ENCODE peak calls at places on chromosomes 5 and 9, in four cellular contexts. One of them, this sample, is unnamed. For H3K4me1, the result is how much of the 10 kb centered on the place peaks cover.

GRCh38 chr9:91856419-91856818 is 93.6 kb downstream of the ROR2 start:
- DNase-seq in tibial artery: no peak
- DNase-seq in left ventricle myocardium inferior: no peak
- DNase-seq in right cardiac atrium: no peak
- DNase-seq in this sample: no peak

GRCh38 chr5:1795506-1795905 is 4.1 kb downstream of the MRPL36 start:
- DNase-seq in right cardiac atrium: no peak
- DNase-seq in tibial artery: peak
- DNase-seq in left ventricle myocardium inferior: no peak
- DNase-seq in this sample: no peak

GRCh38 chr5:169591636-169592035 is 8.1 kb downstream of the SPDL1 start:
- DNase-seq in left ventricle myocardium inferior: no peak
- DNase-seq in tibial artery: no peak
- DNase-seq in right cardiac atrium: no peak
- DNase-seq in this sample: no peak

GRCh38 chr5:122292357-122292756 is 19.7 kb upstream of the SNCAIP start:
- DNase-seq in tibial artery: no peak
- DNase-seq in left ventricle myocardium inferior: no peak
- DNase-seq in right cardiac atrium: no peak
- DNase-seq in this sample: peak

GRCh38 chr5:63439537-63439936 is 522.7 kb downstream of the HTR1A start:
- DNase-seq in left ventricle myocardium inferior: no peak
- DNase-seq in right cardiac atrium: no peak
- DNase-seq in tibial artery: no peak
- DNase-seq in this sample: no peak

GRCh38 chr5:88474574-88474973 is 205.9 kb upstream of the TMEM161B start:
- DNase-seq in right cardiac atrium: no peak
- DNase-seq in tibial artery: no peak
- DNase-seq in left ventricle myocardium inferior: no peak
- DNase-seq in this sample: no peak

GRCh38 chr9:79765466-79765865 is 193.7 kb downstream of the TLE4 start:
- DNase-seq in right cardiac atrium: no peak
- DNase-seq in tibial artery: no peak
- DNase-seq in left ventricle myocardium inferior: no peak
- DNase-seq in this sample: no peak

GRCh38 chr9:70105142-70105541 is 61.5 kb downstream of the MAMDC2 start:
- DNase-seq in left ventricle myocardium inferior: no peak
- DNase-seq in tibial artery: no peak
- DNase-seq in right cardiac atrium: no peak
- DNase-seq in this sample: no peak

GRCh38 chr9:102506391-102506790 is 488.7 kb upstream of the CYLC2 start:
- DNase-seq in right cardiac atrium: no peak
- DNase-seq in left ventricle myocardium inferior: no peak
- DNase-seq in tibial artery: no peak
- DNase-seq in this sample: no peak

GRCh38 chr5:1557114-1557873 is 33.5 kb upstream of the LPCAT1 start:
- DNase-seq in left ventricle myocardium inferior: no peak
- DNase-seq in right cardiac atrium: no peak
- DNase-seq in tibial artery: no peak
- DNase-seq in this sample: peak

GRCh38 chr9:107336718-107337360 is 53.8 kb downstream of the RAD23B start:
- DNase-seq in left ventricle myocardium inferior: no peak
- DNase-seq in right cardiac atrium: no peak
- DNase-seq in tibial artery: peak
- DNase-seq in this sample: no peak

GRCh38 chr5:178460598-178461425 is 129.4 kb downstream of the COL23A1 start:
- DNase-seq in left ventricle myocardium inferior: peak
- DNase-seq in right cardiac atrium: peak
- DNase-seq in tibial artery: peak
- DNase-seq in this sample: peak

GRCh38 chr9:97934321-97935115 is 3.5 kb downstream of the HEMGN start:
- DNase-seq in right cardiac atrium: no peak
- DNase-seq in tibial artery: no peak
- DNase-seq in left ventricle myocardium inferior: no peak
- DNase-seq in this sample: no peak

GRCh38 chr5:136132087-136132486 is 558 bp upstream of the SMAD5 start:
- DNase-seq in left ventricle myocardium inferior: no peak
- DNase-seq in tibial artery: peak
- DNase-seq in right cardiac atrium: peak
- DNase-seq in this sample: peak

GRCh38 chr5:127313379-127313778 is 22.8 kb downstream of the MEGF10 start:
- DNase-seq in right cardiac atrium: no peak
- DNase-seq in left ventricle myocardium inferior: no peak
- DNase-seq in tibial artery: no peak
- DNase-seq in this sample: no peak

GRCh38 chr9:114275246-114275994 is 47.5 kb upstream of the ORM1 start:
- DNase-seq in left ventricle myocardium inferior: peak
- DNase-seq in right cardiac atrium: peak
- DNase-seq in tibial artery: no peak
- DNase-seq in this sample: peak

GRCh38 chr5:60958088-60958487 is 13.1 kb downstream of the NDUFAF2 start:
- DNase-seq in left ventricle myocardium inferior: no peak
- DNase-seq in tibial artery: no peak
- DNase-seq in right cardiac atrium: no peak
- DNase-seq in this sample: no peak

GRCh38 chr9:72089461-72090130 is 29.2 kb upstream of the C9orf57 start:
- DNase-seq in right cardiac atrium: no peak
- DNase-seq in left ventricle myocardium inferior: no peak
- DNase-seq in tibial artery: no peak
- DNase-seq in this sample: no peak

GRCh38 chr9:133135193-133135745 is 14.2 kb upstream of the RALGDS start:
- DNase-seq in tibial artery: peak
- DNase-seq in right cardiac atrium: peak
- DNase-seq in left ventricle myocardium inferior: no peak
- DNase-seq in this sample: peak

GRCh38 chr5:149735066-149735465 is 5.0 kb downstream of the PPARGC1B start:
- DNase-seq in tibial artery: peak
- DNase-seq in left ventricle myocardium inferior: no peak
- DNase-seq in right cardiac atrium: no peak
- DNase-seq in this sample: no peak

GRCh38 chr5:72597456-72597948 is 90.3 kb upstream of the ZNF366 start:
- DNase-seq in tibial artery: no peak
- DNase-seq in left ventricle myocardium inferior: no peak
- DNase-seq in right cardiac atrium: peak
- DNase-seq in this sample: no peak

GRCh38 chr9:105308448-105309412 is 64.3 kb downstream of the SLC44A1 start:
- DNase-seq in left ventricle myocardium inferior: no peak
- DNase-seq in tibial artery: no peak
- DNase-seq in right cardiac atrium: no peak
- DNase-seq in this sample: no peak

GRCh38 chr5:132387649-132388117 is 18.2 kb downstream of the SLC22A5 start:
- DNase-seq in tibial artery: peak
- DNase-seq in left ventricle myocardium inferior: peak
- DNase-seq in right cardiac atrium: peak
- DNase-seq in this sample: peak

GRCh38 chr5:59069438-59070079 is 486.7 kb downstream of the RAB3C start:
- DNase-seq in right cardiac atrium: peak
- DNase-seq in left ventricle myocardium inferior: no peak
- DNase-seq in tibial artery: peak
- DNase-seq in this sample: peak

GRCh38 chr9:96218821-96219614 is 83.0 kb downstream of the HSD17B3 start:
- DNase-seq in tibial artery: no peak
- DNase-seq in right cardiac atrium: peak
- DNase-seq in left ventricle myocardium inferior: no peak
- DNase-seq in this sample: peak

GRCh38 chr9:77601476-77602056 is 46.6 kb downstream of the GNA14 start:
- DNase-seq in right cardiac atrium: no peak
- DNase-seq in left ventricle myocardium inferior: no peak
- DNase-seq in tibial artery: no peak
- DNase-seq in this sample: no peak

GRCh38 chr5:78757269-78758053 is 108.9 kb upstream of the LHFPL2 start:
- DNase-seq in left ventricle myocardium inferior: peak
- DNase-seq in tibial artery: no peak
- DNase-seq in right cardiac atrium: peak
- DNase-seq in this sample: no peak

GRCh38 chr5:79456890-79457583 is 56.9 kb downstream of the HOMER1 start:
- DNase-seq in left ventricle myocardium inferior: no peak
- DNase-seq in right cardiac atrium: no peak
- DNase-seq in tibial artery: no peak
- DNase-seq in this sample: no peak

GRCh38 chr9:86298873-86299272 is 16.5 kb upstream of the ISCA1 start:
- DNase-seq in left ventricle myocardium inferior: no peak
- DNase-seq in right cardiac atrium: no peak
- DNase-seq in tibial artery: no peak
- DNase-seq in this sample: no peak

GRCh38 chr9:23621924-23622323 is 204.1 kb downstream of the ELAVL2 start:
- DNase-seq in left ventricle myocardium inferior: no peak
- DNase-seq in tibial artery: no peak
- DNase-seq in right cardiac atrium: peak
- DNase-seq in this sample: peak

GRCh38 chr9:93612796-93613154 is 36.4 kb downstream of the PHF2 start:
- DNase-seq in left ventricle myocardium inferior: no peak
- DNase-seq in tibial artery: no peak
- DNase-seq in right cardiac atrium: no peak
- DNase-seq in this sample: no peak

GRCh38 chr9:2159521-2160417 is 144.6 kb downstream of the SMARCA2 start:
- DNase-seq in left ventricle myocardium inferior: no peak
- DNase-seq in tibial artery: no peak
- DNase-seq in right cardiac atrium: no peak
- DNase-seq in this sample: no peak
- H3K4me1 ChIP-seq in left ventricle myocardium inferior: under half
- H3K4me1 ChIP-seq in tibial artery: under half
- H3K4me1 ChIP-seq in right cardiac atrium: under half
- H3K4me1 ChIP-seq in this sample: under half

DNA sequence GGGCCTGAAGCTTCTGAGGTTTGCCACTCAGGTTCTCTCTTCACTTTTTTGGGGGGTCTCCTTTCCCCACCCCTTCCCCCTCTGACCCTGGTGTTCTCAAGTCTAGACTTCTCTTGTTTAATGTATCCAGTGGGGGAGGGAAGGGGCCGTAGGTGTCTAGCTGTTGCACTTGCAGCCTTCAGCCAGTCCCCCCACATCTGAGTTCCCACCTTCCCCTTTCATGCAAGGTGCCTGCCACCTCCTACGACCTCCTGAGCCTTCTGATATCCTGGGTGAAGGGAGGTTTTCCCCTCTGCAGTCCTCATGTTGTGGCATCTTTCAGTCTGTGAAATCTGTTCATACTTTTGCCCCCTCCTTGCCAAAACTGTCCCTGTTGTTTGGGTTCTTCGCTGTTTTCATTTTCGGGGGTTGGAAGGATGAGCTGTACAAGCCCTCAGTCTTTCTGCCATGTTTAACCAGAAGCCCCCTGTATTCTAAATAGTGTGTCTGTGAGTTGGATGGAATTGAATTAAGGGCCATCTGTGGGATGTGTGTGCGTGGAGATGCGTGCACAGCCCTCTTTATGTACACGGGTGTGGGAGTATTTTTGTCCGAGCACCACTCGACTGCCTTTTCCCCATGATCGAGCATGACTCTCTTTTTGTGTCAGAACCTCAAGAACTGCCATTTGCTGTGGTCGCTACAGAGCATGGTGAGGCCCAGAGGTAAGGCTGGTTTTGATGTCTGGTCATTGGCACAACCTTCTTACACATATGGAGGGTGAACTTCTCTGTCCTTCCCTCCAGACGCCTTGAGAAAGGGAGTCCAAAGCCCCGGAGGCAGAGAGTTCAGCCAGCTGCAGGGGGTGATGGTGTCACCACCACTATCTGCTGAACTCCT is 23.6 kb downstream of the PRRC2B start:
- DNase-seq in tibial artery: no peak
- DNase-seq in left ventricle myocardium inferior: no peak
- DNase-seq in right cardiac atrium: no peak
- DNase-seq in this sample: no peak
- H3K4me1 ChIP-seq in tibial artery: under half
- H3K4me1 ChIP-seq in left ventricle myocardium inferior: half or more
- H3K4me1 ChIP-seq in right cardiac atrium: under half
- H3K4me1 ChIP-seq in this sample: under half

DNA sequence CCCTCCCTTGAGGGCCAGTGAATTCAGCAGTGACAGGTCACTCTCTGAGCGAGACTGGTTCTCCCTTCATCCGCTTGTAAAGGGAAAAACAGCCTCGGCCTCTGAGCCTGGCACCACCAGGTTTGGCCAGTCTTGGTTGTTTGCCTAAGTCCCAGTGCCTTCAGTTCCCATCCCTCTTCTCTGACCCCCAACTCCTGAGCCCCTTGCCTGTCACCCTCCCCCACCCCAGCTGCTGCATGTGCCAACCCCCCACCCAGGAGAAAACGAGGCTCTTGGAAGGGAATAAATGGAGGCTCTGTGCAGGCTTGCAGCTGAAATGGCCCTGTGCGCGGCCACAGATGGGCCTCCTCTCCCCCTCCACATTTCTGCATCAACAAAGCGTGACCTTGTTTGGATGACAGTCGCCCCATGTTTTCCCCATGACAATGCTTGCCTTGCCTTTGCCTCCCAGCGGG is 3.1 kb downstream of the URM1 start:
- DNase-seq in left ventricle myocardium inferior: no peak
- DNase-seq in right cardiac atrium: no peak
- DNase-seq in tibial artery: no peak
- DNase-seq in this sample: no peak
- H3K4me1 ChIP-seq in left ventricle myocardium inferior: under half
- H3K4me1 ChIP-seq in right cardiac atrium: under half
- H3K4me1 ChIP-seq in tibial artery: under half
- H3K4me1 ChIP-seq in this sample: under half

DNA sequence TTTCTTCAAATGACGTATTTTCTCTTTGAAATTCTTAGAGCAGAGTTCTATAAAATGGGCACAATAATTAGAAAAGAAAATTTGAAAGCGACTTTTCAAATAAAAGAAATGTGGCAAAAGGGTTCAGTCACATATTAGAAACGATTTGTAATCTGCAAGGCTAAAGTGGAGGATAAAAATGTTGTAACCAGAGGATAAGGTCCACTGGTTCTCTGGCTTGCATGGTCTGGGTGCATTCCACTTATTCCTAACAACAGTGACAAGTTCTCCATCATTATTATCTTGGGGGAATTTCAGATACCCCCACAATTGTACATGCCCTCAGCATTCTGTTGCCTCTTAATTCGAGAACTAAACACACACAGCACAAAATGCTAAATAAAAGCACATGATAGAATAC is 91.1 kb downstream of the IQGAP2 start:
- DNase-seq in left ventricle myocardium inferior: no peak
- DNase-seq in tibial artery: no peak
- DNase-seq in right cardiac atrium: no peak
- DNase-seq in this sample: no peak
- H3K4me1 ChIP-seq in left ventricle myocardium inferior: under half
- H3K4me1 ChIP-seq in tibial artery: under half
- H3K4me1 ChIP-seq in right cardiac atrium: under half
- H3K4me1 ChIP-seq in this sample: under half

DNA sequence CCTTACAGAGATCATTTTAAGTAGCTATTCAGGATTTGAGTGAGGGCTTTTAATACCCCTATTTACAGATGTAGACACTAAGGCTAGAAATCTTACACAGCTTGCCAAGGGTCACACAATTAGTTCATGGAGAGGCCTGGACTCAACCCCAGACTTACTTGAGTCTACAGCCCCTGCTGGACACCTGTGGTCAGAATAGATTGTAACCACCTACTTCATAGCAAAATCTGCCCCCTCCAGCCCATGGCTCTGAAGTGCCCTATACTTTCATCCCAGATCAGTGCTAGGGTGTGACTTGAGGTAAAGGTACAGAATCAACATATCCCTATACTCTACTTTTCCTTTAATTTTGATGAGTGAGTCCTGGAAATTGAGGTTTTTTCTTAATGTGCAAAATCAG is 291.3 kb downstream of the ADGRV1 start:
- DNase-seq in left ventricle myocardium inferior: no peak
- DNase-seq in tibial artery: no peak
- DNase-seq in right cardiac atrium: no peak
- DNase-seq in this sample: no peak
- H3K4me1 ChIP-seq in left ventricle myocardium inferior: under half
- H3K4me1 ChIP-seq in tibial artery: under half
- H3K4me1 ChIP-seq in right cardiac atrium: under half
- H3K4me1 ChIP-seq in this sample: under half